ENCODE peak calls at places on chromosomes 13 and 19, in ten cellular contexts. One of them, this sample, is unnamed.

GRCh38 chr13:26679945-26680516 is 80.6 kb downstream of the GPR12 start:
- DNase-seq in cardiac fibroblast: no peak
- DNase-seq in kidney: no peak
- DNase-seq in transverse colon: no peak
- DNase-seq in activated CD8-positive, alpha-beta T cell treated with anti-CD3 and anti-CD28 coated beads for 36 hours: no peak
- DNase-seq in astrocyte: peak; percentile 2
- DNase-seq in fibroblast of mammary gland: peak; percentile 11
- DNase-seq in retinal pigment epithelial cell: peak; percentile 85
- DNase-seq in glutamatergic neuron: peak; percentile 50
- DNase-seq in body of pancreas: no peak
- DNase-seq in this sample: no peak

GRCh38 chr19:50515168-50515561 is 1.5 kb upstream of the ASPDH start:
- DNase-seq in body of pancreas: no peak
- DNase-seq in astrocyte: no peak
- DNase-seq in activated CD8-positive, alpha-beta T cell treated with anti-CD3 and anti-CD28 coated beads for 36 hours: no peak
- DNase-seq in transverse colon: no peak
- DNase-seq in retinal pigment epithelial cell: no peak
- DNase-seq in kidney: no peak
- DNase-seq in glutamatergic neuron: no peak
- DNase-seq in fibroblast of mammary gland: no peak
- DNase-seq in cardiac fibroblast: no peak
- DNase-seq in this sample: no peak

GRCh38 chr13:19957320-19958118 is 1.0 kb upstream of the ZMYM2 start:
- DNase-seq in activated CD8-positive, alpha-beta T cell treated with anti-CD3 and anti-CD28 coated beads for 36 hours: peak; percentile 95
- DNase-seq in cardiac fibroblast: peak; percentile 80
- DNase-seq in body of pancreas: peak; percentile 78
- DNase-seq in kidney: peak; percentile 89
- DNase-seq in transverse colon: peak; percentile 82
- DNase-seq in fibroblast of mammary gland: peak; percentile 88
- DNase-seq in retinal pigment epithelial cell: no peak
- DNase-seq in astrocyte: peak; percentile 73
- DNase-seq in glutamatergic neuron: peak; percentile 83
- DNase-seq in this sample: peak; percentile 66

GRCh38 chr13:100880166-100880565 is 205.6 kb upstream of the TMTC4 start:
- DNase-seq in body of pancreas: no peak
- DNase-seq in retinal pigment epithelial cell: no peak
- DNase-seq in transverse colon: no peak
- DNase-seq in kidney: no peak
- DNase-seq in cardiac fibroblast: no peak
- DNase-seq in astrocyte: no peak
- DNase-seq in glutamatergic neuron: no peak
- DNase-seq in activated CD8-positive, alpha-beta T cell treated with anti-CD3 and anti-CD28 coated beads for 36 hours: no peak
- DNase-seq in fibroblast of mammary gland: no peak
- DNase-seq in this sample: no peak

GRCh38 chr13:114194853-114195252 is 15.8 kb downstream of the CFAP97D2 start:
- DNase-seq in body of pancreas: peak; percentile 44
- DNase-seq in activated CD8-positive, alpha-beta T cell treated with anti-CD3 and anti-CD28 coated beads for 36 hours: peak; percentile 53
- DNase-seq in fibroblast of mammary gland: no peak
- DNase-seq in kidney: no peak
- DNase-seq in astrocyte: no peak
- DNase-seq in transverse colon: no peak
- DNase-seq in retinal pigment epithelial cell: no peak
- DNase-seq in cardiac fibroblast: no peak
- DNase-seq in glutamatergic neuron: no peak
- DNase-seq in this sample: no peak

GRCh38 chr13:47457631-47458030 is 543.4 kb downstream of the SUCLA2 start:
- DNase-seq in glutamatergic neuron: no peak
- DNase-seq in kidney: no peak
- DNase-seq in astrocyte: peak; percentile 24
- DNase-seq in activated CD8-positive, alpha-beta T cell treated with anti-CD3 and anti-CD28 coated beads for 36 hours: no peak
- DNase-seq in retinal pigment epithelial cell: no peak
- DNase-seq in cardiac fibroblast: peak; percentile 65
- DNase-seq in body of pancreas: no peak
- DNase-seq in transverse colon: no peak
- DNase-seq in fibroblast of mammary gland: peak; percentile 85
- DNase-seq in this sample: peak; percentile 88

GRCh38 chr19:30968210-30968609 is 381.0 kb downstream of the TSHZ3 start:
- DNase-seq in body of pancreas: no peak
- DNase-seq in retinal pigment epithelial cell: no peak
- DNase-seq in cardiac fibroblast: peak; percentile 3
- DNase-seq in activated CD8-positive, alpha-beta T cell treated with anti-CD3 and anti-CD28 coated beads for 36 hours: no peak
- DNase-seq in fibroblast of mammary gland: no peak
- DNase-seq in glutamatergic neuron: no peak
- DNase-seq in transverse colon: peak; percentile 30
- DNase-seq in kidney: no peak
- DNase-seq in astrocyte: no peak
- DNase-seq in this sample: peak; percentile 24

GRCh38 chr19:604355-604754 is 14.7 kb downstream of the HCN2 start:
- DNase-seq in activated CD8-positive, alpha-beta T cell treated with anti-CD3 and anti-CD28 coated beads for 36 hours: peak; percentile 77
- DNase-seq in glutamatergic neuron: no peak
- DNase-seq in astrocyte: no peak
- DNase-seq in kidney: no peak
- DNase-seq in body of pancreas: no peak
- DNase-seq in retinal pigment epithelial cell: no peak
- DNase-seq in cardiac fibroblast: peak; percentile 17
- DNase-seq in fibroblast of mammary gland: no peak
- DNase-seq in transverse colon: no peak
- DNase-seq in this sample: no peak

GRCh38 chr19:13718733-13719132 is 45.6 kb upstream of the MRI1 start:
- DNase-seq in glutamatergic neuron: peak; percentile 64
- DNase-seq in transverse colon: peak; percentile 53
- DNase-seq in astrocyte: peak; percentile 49
- DNase-seq in kidney: no peak
- DNase-seq in fibroblast of mammary gland: peak; percentile 47
- DNase-seq in activated CD8-positive, alpha-beta T cell treated with anti-CD3 and anti-CD28 coated beads for 36 hours: no peak
- DNase-seq in cardiac fibroblast: peak; percentile 71
- DNase-seq in body of pancreas: peak; percentile 32
- DNase-seq in retinal pigment epithelial cell: no peak
- DNase-seq in this sample: peak; percentile 89

GRCh38 chr13:48827709-48828108 is 148.0 kb upstream of the FNDC3A start:
- DNase-seq in transverse colon: no peak
- DNase-seq in glutamatergic neuron: no peak
- DNase-seq in fibroblast of mammary gland: no peak
- DNase-seq in activated CD8-positive, alpha-beta T cell treated with anti-CD3 and anti-CD28 coated beads for 36 hours: peak; percentile 24
- DNase-seq in body of pancreas: no peak
- DNase-seq in astrocyte: no peak
- DNase-seq in kidney: no peak
- DNase-seq in cardiac fibroblast: no peak
- DNase-seq in retinal pigment epithelial cell: no peak
- DNase-seq in this sample: no peak

GRCh38 chr13:44471686-44472085 is 98.1 kb downstream of the SERP2 start:
- DNase-seq in activated CD8-positive, alpha-beta T cell treated with anti-CD3 and anti-CD28 coated beads for 36 hours: no peak
- DNase-seq in transverse colon: no peak
- DNase-seq in glutamatergic neuron: no peak
- DNase-seq in fibroblast of mammary gland: peak; percentile 31
- DNase-seq in astrocyte: peak; percentile 63
- DNase-seq in body of pancreas: no peak
- DNase-seq in kidney: no peak
- DNase-seq in retinal pigment epithelial cell: no peak
- DNase-seq in cardiac fibroblast: peak; percentile 52
- DNase-seq in this sample: peak; percentile 26

GRCh38 chr13:76903544-76904162 is 17.4 kb upstream of the KCTD12 start:
- DNase-seq in transverse colon: peak; percentile 65
- DNase-seq in glutamatergic neuron: peak; percentile 81
- DNase-seq in body of pancreas: peak; percentile 73
- DNase-seq in fibroblast of mammary gland: peak; percentile 83
- DNase-seq in cardiac fibroblast: peak; percentile 90
- DNase-seq in activated CD8-positive, alpha-beta T cell treated with anti-CD3 and anti-CD28 coated beads for 36 hours: peak; percentile 83
- DNase-seq in retinal pigment epithelial cell: peak; percentile 29
- DNase-seq in astrocyte: peak; percentile 46
- DNase-seq in kidney: no peak
- DNase-seq in this sample: peak; percentile 69

GRCh38 chr13:103772576-103772975 is 706.4 kb upstream of the SLC10A2 start:
- DNase-seq in activated CD8-positive, alpha-beta T cell treated with anti-CD3 and anti-CD28 coated beads for 36 hours: no peak
- DNase-seq in kidney: no peak
- DNase-seq in transverse colon: no peak
- DNase-seq in cardiac fibroblast: no peak
- DNase-seq in glutamatergic neuron: no peak
- DNase-seq in retinal pigment epithelial cell: no peak
- DNase-seq in astrocyte: no peak
- DNase-seq in body of pancreas: no peak
- DNase-seq in fibroblast of mammary gland: no peak
- DNase-seq in this sample: no peak
- TF ChIP-seq CTCF in activated CD8-positive, alpha-beta T cell treated with anti-CD3 and anti-CD28 coated beads for 36 hours: no peak
- TF ChIP-seq CTCF in kidney: no peak
- TF ChIP-seq CTCF in transverse colon: no peak
- TF ChIP-seq CTCF in cardiac fibroblast: no peak
- TF ChIP-seq CTCF in glutamatergic neuron: peak; percentile 46
- TF ChIP-seq CTCF in retinal pigment epithelial cell: peak; percentile 19
- TF ChIP-seq CTCF in astrocyte: no peak
- TF ChIP-seq CTCF in body of pancreas: no peak
- TF ChIP-seq CTCF in fibroblast of mammary gland: no peak
- TF ChIP-seq CTCF in this sample: no peak

DNA sequence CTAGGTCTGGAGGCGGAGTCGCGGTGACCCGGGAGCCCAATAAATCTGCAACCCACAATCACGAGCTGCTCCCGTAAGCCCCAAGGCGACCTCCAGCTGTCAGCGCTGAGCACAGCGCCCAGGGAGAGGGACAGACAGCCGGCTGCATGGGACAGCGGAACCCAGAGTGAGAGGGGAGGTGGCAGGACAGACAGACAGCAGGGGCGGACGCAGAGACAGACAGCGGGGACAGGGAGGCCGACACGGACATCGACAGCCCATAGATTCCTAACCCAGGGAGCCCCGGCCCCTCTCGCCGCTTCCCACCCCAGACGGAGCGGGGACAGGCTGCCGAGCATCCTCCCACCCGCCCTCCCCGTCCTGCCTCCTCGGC is at the start of gene SLC5A5:
- DNase-seq in activated CD8-positive, alpha-beta T cell treated with anti-CD3 and anti-CD28 coated beads for 36 hours: peak; percentile 58
- DNase-seq in glutamatergic neuron: peak; percentile 57
- DNase-seq in transverse colon: no peak
- DNase-seq in cardiac fibroblast: no peak
- DNase-seq in fibroblast of mammary gland: no peak
- DNase-seq in body of pancreas: no peak
- DNase-seq in retinal pigment epithelial cell: no peak
- DNase-seq in kidney: no peak
- DNase-seq in astrocyte: no peak
- DNase-seq in this sample: no peak
- TF ChIP-seq CTCF in activated CD8-positive, alpha-beta T cell treated with anti-CD3 and anti-CD28 coated beads for 36 hours: no peak
- TF ChIP-seq CTCF in glutamatergic neuron: no peak
- TF ChIP-seq CTCF in transverse colon: no peak
- TF ChIP-seq CTCF in cardiac fibroblast: no peak
- TF ChIP-seq CTCF in fibroblast of mammary gland: no peak
- TF ChIP-seq CTCF in body of pancreas: no peak
- TF ChIP-seq CTCF in retinal pigment epithelial cell: no peak
- TF ChIP-seq CTCF in kidney: no peak
- TF ChIP-seq CTCF in astrocyte: no peak
- TF ChIP-seq CTCF in this sample: no peak

DNA sequence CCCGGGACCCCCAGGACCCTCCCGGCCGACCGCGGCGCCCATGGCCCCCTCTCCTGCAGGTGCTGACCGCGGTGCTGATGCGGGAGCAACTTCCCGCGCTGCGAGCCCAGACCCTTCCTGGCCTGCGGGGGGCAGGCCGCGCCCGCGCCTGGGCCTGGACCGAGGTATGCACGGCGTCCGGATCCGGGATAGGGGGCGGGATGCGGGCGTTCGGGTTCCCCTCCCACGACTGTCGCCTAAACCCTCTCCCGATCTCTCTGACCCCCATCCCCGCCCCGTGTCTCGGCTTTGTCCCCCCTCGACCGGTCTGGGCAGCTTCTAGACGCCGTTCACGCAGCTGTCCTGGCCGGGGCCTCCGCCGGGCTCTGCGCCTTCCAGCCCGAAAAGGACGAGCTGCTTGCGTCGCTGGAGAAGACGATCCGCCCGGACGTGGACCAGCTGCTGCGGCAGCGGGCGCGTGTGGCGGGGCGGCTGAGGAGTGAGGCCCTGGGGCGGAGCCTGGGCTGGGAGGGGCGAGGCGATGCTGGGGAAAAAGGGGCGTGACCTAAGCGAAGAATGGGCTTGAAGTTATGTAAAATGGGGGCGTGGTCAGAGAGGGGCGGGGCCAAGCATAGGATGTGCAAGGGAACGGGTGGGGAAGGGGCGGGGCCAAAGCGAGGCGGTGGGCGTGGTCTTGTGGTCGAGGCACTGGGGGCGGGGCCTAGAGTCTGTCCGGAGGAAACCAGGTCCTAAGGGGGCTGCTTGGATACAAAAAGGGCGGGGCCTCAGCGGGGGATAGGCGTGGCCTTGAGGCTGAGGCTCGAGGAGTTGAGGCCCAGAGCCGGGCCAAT is 15.9 kb upstream of the COLGALT1 start:
- DNase-seq in astrocyte: peak; percentile 70
- DNase-seq in activated CD8-positive, alpha-beta T cell treated with anti-CD3 and anti-CD28 coated beads for 36 hours: peak; percentile 100
- DNase-seq in kidney: peak; percentile 98
- DNase-seq in transverse colon: peak; percentile 90
- DNase-seq in body of pancreas: peak; percentile 89
- DNase-seq in cardiac fibroblast: peak; percentile 98
- DNase-seq in fibroblast of mammary gland: peak; percentile 92
- DNase-seq in retinal pigment epithelial cell: peak; percentile 39
- DNase-seq in glutamatergic neuron: peak; percentile 99
- DNase-seq in this sample: peak; percentile 92
- TF ChIP-seq CTCF in astrocyte: no peak
- TF ChIP-seq CTCF in activated CD8-positive, alpha-beta T cell treated with anti-CD3 and anti-CD28 coated beads for 36 hours: no peak
- TF ChIP-seq CTCF in kidney: peak; percentile 28
- TF ChIP-seq CTCF in transverse colon: no peak
- TF ChIP-seq CTCF in body of pancreas: no peak
- TF ChIP-seq CTCF in cardiac fibroblast: peak; percentile 34
- TF ChIP-seq CTCF in fibroblast of mammary gland: no peak
- TF ChIP-seq CTCF in retinal pigment epithelial cell: peak; percentile 28
- TF ChIP-seq CTCF in glutamatergic neuron: no peak
- TF ChIP-seq CTCF in this sample: peak; percentile 24

GRCh38 chr19:15099017-15099582 is 8.1 kb upstream of the SYDE1 start:
- DNase-seq in retinal pigment epithelial cell: no peak
- DNase-seq in fibroblast of mammary gland: no peak
- DNase-seq in astrocyte: no peak
- DNase-seq in kidney: no peak
- DNase-seq in cardiac fibroblast: no peak
- DNase-seq in body of pancreas: no peak
- DNase-seq in transverse colon: no peak
- DNase-seq in activated CD8-positive, alpha-beta T cell treated with anti-CD3 and anti-CD28 coated beads for 36 hours: no peak
- DNase-seq in glutamatergic neuron: no peak
- DNase-seq in this sample: no peak

GRCh38 chr19:15104003-15104402 is 3.2 kb upstream of the SYDE1 start:
- DNase-seq in glutamatergic neuron: no peak
- DNase-seq in transverse colon: no peak
- DNase-seq in cardiac fibroblast: no peak
- DNase-seq in fibroblast of mammary gland: no peak
- DNase-seq in retinal pigment epithelial cell: no peak
- DNase-seq in activated CD8-positive, alpha-beta T cell treated with anti-CD3 and anti-CD28 coated beads for 36 hours: no peak
- DNase-seq in astrocyte: no peak
- DNase-seq in body of pancreas: no peak
- DNase-seq in kidney: no peak
- DNase-seq in this sample: no peak

GRCh38 chr19:15104411-15104810 is 2.8 kb upstream of the SYDE1 start:
- DNase-seq in body of pancreas: no peak
- DNase-seq in cardiac fibroblast: no peak
- DNase-seq in activated CD8-positive, alpha-beta T cell treated with anti-CD3 and anti-CD28 coated beads for 36 hours: no peak
- DNase-seq in glutamatergic neuron: no peak
- DNase-seq in kidney: no peak
- DNase-seq in transverse colon: no peak
- DNase-seq in astrocyte: no peak
- DNase-seq in retinal pigment epithelial cell: no peak
- DNase-seq in fibroblast of mammary gland: no peak
- DNase-seq in this sample: no peak

GRCh38 chr19:15098505-15098904 is 8.7 kb upstream of the SYDE1 start:
- DNase-seq in fibroblast of mammary gland: no peak
- DNase-seq in transverse colon: no peak
- DNase-seq in activated CD8-positive, alpha-beta T cell treated with anti-CD3 and anti-CD28 coated beads for 36 hours: no peak
- DNase-seq in cardiac fibroblast: no peak
- DNase-seq in astrocyte: no peak
- DNase-seq in body of pancreas: no peak
- DNase-seq in glutamatergic neuron: no peak
- DNase-seq in kidney: no peak
- DNase-seq in retinal pigment epithelial cell: no peak
- DNase-seq in this sample: no peak

GRCh38 chr19:15101479-15102082 is 5.6 kb upstream of the SYDE1 start:
- DNase-seq in kidney: no peak
- DNase-seq in fibroblast of mammary gland: peak; percentile 62
- DNase-seq in retinal pigment epithelial cell: no peak
- DNase-seq in transverse colon: peak; percentile 52
- DNase-seq in glutamatergic neuron: peak; percentile 64
- DNase-seq in astrocyte: no peak
- DNase-seq in activated CD8-positive, alpha-beta T cell treated with anti-CD3 and anti-CD28 coated beads for 36 hours: peak; percentile 83
- DNase-seq in cardiac fibroblast: peak; percentile 72
- DNase-seq in body of pancreas: peak; percentile 50
- DNase-seq in this sample: peak; percentile 36
- TF ChIP-seq CTCF in kidney: peak; percentile 66
- TF ChIP-seq CTCF in fibroblast of mammary gland: peak; percentile 82
- TF ChIP-seq CTCF in retinal pigment epithelial cell: peak; percentile 81
- TF ChIP-seq CTCF in transverse colon: peak; percentile 73
- TF ChIP-seq CTCF in glutamatergic neuron: peak; percentile 72
- TF ChIP-seq CTCF in astrocyte: peak; percentile 68
- TF ChIP-seq CTCF in activated CD8-positive, alpha-beta T cell treated with anti-CD3 and anti-CD28 coated beads for 36 hours: peak; percentile 79
- TF ChIP-seq CTCF in cardiac fibroblast: peak; percentile 80
- TF ChIP-seq CTCF in body of pancreas: peak; percentile 35
- TF ChIP-seq CTCF in this sample: peak; percentile 75

This sample was measured in AG10803.